ENCODE peak calls at places on chromosomes 6 and 20, in six cellular contexts. K, Z, R, W, N and Y are unnamed samples.

GRCh38 chr6:6588064-6588923 is at the start of gene LY86:
- DNase-seq in K (no peak), Z (no peak), R (no peak), W (no peak), N (no peak), Y (no peak)

GRCh38 chr20:57531986-57532566 is 7.1 kb upstream of the CTCFL start:
- DNase-seq in K (no peak), Z (no peak), R (no peak), W (no peak), N (no peak), Y (no peak)

GRCh38 chr6:169935348-169935718 is 183.9 kb downstream of the ERMARD start:
- DNase-seq in K (no peak), Z (no peak), R (no peak), W (no peak), N (no peak), Y (no peak)

GRCh38 chr6:170296423-170296745 is 5.5 kb upstream of the DLL1 start:
- DNase-seq in K (no peak), Z (no peak), R (no peak), W (no peak), N (no peak), Y (no peak)

GRCh38 chr20:38143646-38144554 is 21.2 kb downstream of the TGM2 start:
- DNase-seq in K (no peak), Z (no peak), R (no peak), W (no peak), N (no peak), Y (peak)

GRCh38 chr6:159462446-159462845 is 230.6 kb downstream of the SOD2 start:
- DNase-seq in K (no peak), Z (no peak), R (no peak), W (no peak), N (no peak), Y (no peak)

GRCh38 chr6:20699402-20699801 is 165.1 kb downstream of the CDKAL1 start:
- DNase-seq in K (no peak), Z (no peak), R (no peak), W (no peak), N (peak), Y (no peak)

GRCh38 chr6:16657768-16658167 is 103.5 kb downstream of the ATXN1 start:
- DNase-seq in K (no peak), Z (no peak), R (no peak), W (no peak), N (no peak), Y (no peak)